ENCODE peak calls at places on chromosomes 13 and 19, in nine cellular contexts. Y, A, Q, E, B, F, V, K and N are unnamed samples.
A peak's percentile ranks its signal among the peaks of the same experiment; 100 is the strongest.

GRCh38 chr13:49869514-49869913 is 66.6 kb downstream of the SPRYD7 start:
- DNase-seq in Q (peak; percentile 44), K (no peak), V (peak; percentile 41), E (no peak), B (peak; percentile 43), F (peak; percentile 23), Y (peak; percentile 20), A (no peak), N (peak; percentile 61)

GRCh38 chr13:38090913-38091312 is 221.3 kb upstream of the TRPC4 start:
- DNase-seq in F (no peak), Y (no peak), E (no peak), B (peak; percentile 5), V (no peak), K (no peak), A (no peak), Q (no peak), N (peak; percentile 39)

GRCh38 chr19:54168174-54168917 is 4.6 kb downstream of the TMC4 start:
- DNase-seq in K (peak; percentile 95), F (no peak), B (peak; percentile 97), Q (peak; percentile 97), E (peak; percentile 92), A (peak; percentile 69), V (peak; percentile 84), Y (peak; percentile 67), N (peak; percentile 91)

GRCh38 chr13:40668335-40668734 is 1.9 kb upstream of the FOXO1 start:
- DNase-seq in B (no peak), F (no peak), E (peak; percentile 42), Y (no peak), K (no peak), V (peak; percentile 38), Q (peak; percentile 51), A (no peak), N (peak; percentile 69)

GRCh38 chr13:44710576-44710975 is 134.4 kb upstream of the TSC22D1 start:
- DNase-seq in Q (peak; percentile 74), V (peak; percentile 77), A (peak; percentile 73), E (no peak), K (no peak), B (no peak), F (no peak), Y (peak; percentile 99), N (peak; percentile 44)

GRCh38 chr13:59607780-59608233 is 555.9 kb downstream of the DIAPH3 start:
- DNase-seq in V (no peak), B (no peak), Y (no peak), F (no peak), E (no peak), Q (no peak), K (no peak), A (no peak), N (peak; percentile 78)

GRCh38 chr13:75305057-75305456 is 176.9 kb downstream of the TBC1D4 start:
- DNase-seq in Q (no peak), A (no peak), V (no peak), Y (peak; percentile 37), B (no peak), E (peak; percentile 68), F (no peak), K (no peak), N (no peak)

GRCh38 chr13:66558511-66558910 is 671.6 kb downstream of the PCDH9 start:
- DNase-seq in K (no peak), F (no peak), A (no peak), B (no peak), V (peak; percentile 18), Y (peak; percentile 49), E (no peak), Q (peak; percentile 59), N (peak; percentile 16)

GRCh38 chr13:25046985-25047660 is 48.8 kb upstream of the PABPC3 start:
- DNase-seq in F (no peak), B (peak; percentile 57), Q (peak; percentile 67), V (peak; percentile 33), E (no peak), A (no peak), K (no peak), Y (peak; percentile 49), N (peak; percentile 87)

GRCh38 chr13:95924389-95924994 is 128.7 kb downstream of the UGGT2 start:
- DNase-seq in B (no peak), E (no peak), A (peak; percentile 16), Q (peak; percentile 86), V (peak; percentile 84), K (no peak), F (no peak), Y (peak; percentile 94), N (peak; percentile 91)

GRCh38 chr13:39226359-39226758 is 188.1 kb downstream of the NHLRC3 start:
- DNase-seq in E (peak; percentile 51), F (no peak), B (no peak), A (no peak), Y (no peak), K (no peak), Q (no peak), V (no peak), N (no peak)

GRCh38 chr13:49021953-49022352 is 46.2 kb downstream of the FNDC3A start:
- DNase-seq in B (no peak), E (no peak), K (no peak), A (no peak), F (no peak), Q (no peak), Y (peak; percentile 41), V (no peak), N (no peak)

GRCh38 chr13:44385847-44386246 is 12.2 kb downstream of the SERP2 start:
- DNase-seq in Q (no peak), F (no peak), Y (no peak), B (no peak), E (no peak), A (no peak), K (no peak), V (no peak), N (no peak)

GRCh38 chr19:35013820-35014754 is 14.0 kb downstream of the GRAMD1A start:
- DNase-seq in A (no peak), Y (no peak), B (peak; percentile 27), K (no peak), F (no peak), E (no peak), Q (no peak), V (no peak), N (no peak)

GRCh38 chr13:28338202-28338601 is 156.7 kb downstream of the FLT1 start:
- DNase-seq in V (peak; percentile 58), F (no peak), Q (no peak), K (no peak), E (peak; percentile 27), Y (peak; percentile 84), B (no peak), A (no peak), N (no peak)

GRCh38 chr19:3801412-3802096 is 15.4 kb upstream of the MATK start:
- DNase-seq in Q (peak; percentile 46), F (no peak), A (no peak), B (peak; percentile 85), Y (peak; percentile 26), V (no peak), K (no peak), E (peak; percentile 46), N (peak; percentile 69)

DNA sequence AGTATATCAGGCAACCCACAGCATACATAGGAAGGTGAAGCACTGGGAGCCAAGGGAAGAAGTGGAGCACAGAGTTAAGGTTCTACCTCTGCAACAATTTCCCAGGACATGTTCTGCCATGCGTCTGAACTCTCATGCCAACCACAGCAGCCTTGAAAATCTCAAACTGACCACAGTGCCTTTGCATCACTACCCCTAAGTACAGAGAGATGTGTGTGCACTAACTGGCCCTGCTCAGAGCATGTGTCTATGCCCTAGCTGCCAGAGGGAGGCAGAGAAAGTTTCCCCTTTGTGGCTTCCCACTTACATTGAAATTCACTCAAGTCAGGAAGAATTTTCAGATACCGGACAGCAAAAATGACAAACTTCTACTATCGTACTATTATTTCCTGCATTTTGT is 26.8 kb upstream of the WDFY2 start:
- DNase-seq in K (no peak), E (no peak), V (no peak), Y (no peak), A (no peak), B (no peak), F (no peak), Q (no peak), N (no peak)
- H3K4me1 ChIP-seq in K (peaks cover 5% of the 10 kb centered on the region), E (no peaks in the 10 kb centered on the region), V (peaks cover 1% of the 10 kb centered on the region), Y (peaks cover 6% of the 10 kb centered on the region), A (no peaks in the 10 kb centered on the region), B (peaks cover 5% of the 10 kb centered on the region), F (peaks cover 2% of the 10 kb centered on the region), Q (peaks cover 12% of the 10 kb centered on the region), N (no peaks in the 10 kb centered on the region)

GRCh38 chr19:18441804-18442788 is 4.2 kb upstream of the ISYNA1 start:
- DNase-seq in E (no peak), K (no peak), F (no peak), V (no peak), Q (no peak), B (no peak), A (no peak), Y (no peak), N (no peak)
- H3K4me1 ChIP-seq in E (peaks cover 9% of the 10 kb centered on the region), K (peaks cover 45% of the 10 kb centered on the region), F (peaks cover 15% of the 10 kb centered on the region), V (peaks cover 50% of the 10 kb centered on the region), Q (peaks cover 16% of the 10 kb centered on the region), B (no peaks in the 10 kb centered on the region), A (peaks cover 27% of the 10 kb centered on the region), Y (peaks cover 7% of the 10 kb centered on the region), N (peaks cover 10% of the 10 kb centered on the region)

DNA sequence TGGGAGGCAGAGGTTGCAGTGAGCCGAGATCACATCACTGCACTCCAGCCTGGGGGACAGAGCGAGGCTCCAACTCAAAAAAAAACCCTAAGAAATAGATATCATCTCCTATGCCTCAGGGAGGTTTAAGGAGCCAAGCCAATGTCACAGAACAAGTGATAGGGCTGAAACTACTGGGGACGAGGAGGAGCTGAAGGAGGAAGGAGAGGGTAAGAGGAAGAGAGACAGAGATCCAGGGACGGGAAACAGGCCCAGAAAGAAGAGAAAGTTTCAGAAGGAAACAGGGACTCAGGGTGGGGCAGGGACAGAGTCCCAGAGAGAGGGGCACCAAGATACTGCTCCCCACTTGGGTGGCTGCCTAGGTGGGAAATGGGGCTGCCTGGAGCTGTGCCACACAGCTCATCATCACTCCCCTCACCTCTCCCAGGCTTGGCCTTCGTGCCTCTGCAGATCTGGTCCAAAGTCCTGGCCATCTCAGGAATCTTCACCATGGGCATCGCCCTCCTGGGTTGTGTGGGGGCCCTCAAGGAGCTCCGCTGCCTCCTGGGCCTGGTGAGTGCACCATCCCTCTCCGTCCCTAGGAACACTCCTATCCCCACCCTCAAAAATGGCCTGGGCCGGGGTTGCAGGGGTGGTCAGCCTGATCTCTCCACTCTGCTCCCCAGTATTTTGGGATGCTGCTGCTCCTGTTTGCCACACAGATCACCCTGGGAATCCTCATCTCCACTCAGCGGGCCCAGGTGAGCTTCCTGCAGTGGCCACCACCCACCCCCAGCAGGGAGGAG is 1.5 kb downstream of the CD37 start:
- DNase-seq in K (peak; percentile 10), A (no peak), E (no peak), V (no peak), Y (no peak), F (no peak), B (no peak), Q (no peak), N (no peak)
- H3K4me1 ChIP-seq in K (peaks cover 30% of the 10 kb centered on the region), A (no peaks in the 10 kb centered on the region), E (peaks cover 2% of the 10 kb centered on the region), V (peaks cover 12% of the 10 kb centered on the region), Y (peaks cover 4% of the 10 kb centered on the region), F (peaks cover 17% of the 10 kb centered on the region), B (no peaks in the 10 kb centered on the region), Q (peaks cover 3% of the 10 kb centered on the region), N (peaks cover 10% of the 10 kb centered on the region)

DNA sequence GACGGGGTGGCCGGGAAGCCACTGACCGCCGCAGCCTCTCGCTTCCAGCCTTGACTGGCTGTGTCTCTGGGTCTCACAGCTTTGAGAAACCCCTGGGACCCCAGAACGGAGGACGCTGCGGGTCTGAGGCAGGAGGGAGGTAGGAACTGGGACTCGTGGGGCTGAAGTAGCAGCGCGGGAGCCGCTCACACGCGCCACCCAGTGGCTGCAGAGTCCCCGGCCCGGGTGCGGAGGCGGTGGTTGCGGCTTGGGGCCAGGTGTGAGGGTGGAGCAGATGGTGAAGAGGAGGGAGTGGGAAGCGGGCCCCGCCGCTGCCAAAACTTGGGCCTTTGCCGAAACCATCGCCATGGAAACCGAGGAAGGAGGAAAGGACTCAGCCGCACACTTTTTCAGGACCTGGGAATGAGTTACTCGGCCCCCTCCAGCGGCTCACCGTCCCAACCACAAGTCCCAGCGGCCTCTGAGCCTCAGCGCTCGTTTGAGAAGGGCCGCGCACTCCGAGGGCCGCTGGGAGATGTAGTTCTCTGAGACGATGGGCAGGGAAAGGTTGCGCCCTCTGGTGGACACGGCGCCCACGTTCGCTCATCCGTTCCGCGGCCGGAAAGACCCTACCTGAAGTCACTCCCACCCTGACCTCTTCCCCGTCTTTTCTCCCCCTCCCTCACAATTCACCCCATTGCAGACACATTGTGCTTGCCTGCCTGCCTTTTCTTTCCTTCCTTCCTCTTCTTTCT is 2.2 kb upstream of the SLC17A7 start:
- DNase-seq in A (peak; percentile 87), E (peak; percentile 96), F (peak; percentile 91), B (peak; percentile 91), K (peak; percentile 95), Y (peak; percentile 92), V (peak; percentile 95), Q (peak; percentile 97), N (peak; percentile 98)
- H3K4me1 ChIP-seq in A (peaks cover 16% of the 10 kb centered on the region), E (no peaks in the 10 kb centered on the region), F (peaks cover 12% of the 10 kb centered on the region), B (no peaks in the 10 kb centered on the region), K (peaks cover 15% of the 10 kb centered on the region), Y (no peaks in the 10 kb centered on the region), V (peaks cover 13% of the 10 kb centered on the region), Q (peaks cover 10% of the 10 kb centered on the region), N (peaks cover 2% of the 10 kb centered on the region)